ENCODE peak calls at places on chromosomes 13 and 19, in four cellular contexts. T is A549, M is HepG2, S is H1. Y is an unnamed sample.

GRCh38 chr13:111201304-111201940 is 86.3 kb downstream of the ARHGEF7 start:
- DNase-seq in T (no peak), M (no peak), S (no peak), Y (no peak)

GRCh38 chr19:47610546-47610894 is 1.6 kb downstream of the BICRA start:
- DNase-seq in T (no peak), M (no peak), S (no peak), Y (no peak)

GRCh38 chr13:98142427-98143156 is at the start of gene FARP1:
- DNase-seq in T (peak), M (peak), S (peak), Y (peak)

GRCh38 chr19:35154535-35155406 is at the start of gene FXYD5:
- DNase-seq in T (peak), M (no peak), S (peak), Y (peak)

GRCh38 chr13:88196106-88196505 is 524.9 kb downstream of the SLITRK5 start:
- DNase-seq in T (no peak), M (no peak), S (no peak), Y (no peak)

GRCh38 chr19:30881986-30882385 is 467.2 kb downstream of the TSHZ3 start:
- DNase-seq in T (no peak), M (no peak), S (no peak), Y (no peak)

GRCh38 chr13:47148543-47148942 is 251.7 kb upstream of the HTR2A start:
- DNase-seq in T (no peak), M (no peak), S (no peak), Y (no peak)

GRCh38 chr13:32905063-32905863 is 111.0 kb upstream of the KL start:
- DNase-seq in T (no peak), M (no peak), S (no peak), Y (no peak)

GRCh38 chr19:41321204-41321599 is 11.2 kb downstream of the CCDC97 start:
- DNase-seq in T (no peak), M (no peak), S (no peak), Y (no peak)

GRCh38 chr13:99652901-99653300 is 151.6 kb downstream of the TM9SF2 start:
- DNase-seq in T (no peak), M (no peak), S (no peak), Y (no peak)

GRCh38 chr13:91904597-91904996 is 506.2 kb downstream of the GPC5 start:
- DNase-seq in T (no peak), M (no peak), S (no peak), Y (no peak)

GRCh38 chr19:1259873-1260748 is 9.0 kb upstream of the CIRBP start:
- DNase-seq in T (no peak), M (no peak), S (no peak), Y (no peak)

GRCh38 chr13:50893211-50893852 is 16.3 kb upstream of the RNASEH2B start:
- DNase-seq in T (no peak), M (no peak), S (no peak), Y (no peak)

GRCh38 chr19:48363500-48363809 is 285 bp downstream of the TMEM143 start:
- DNase-seq in T (no peak), M (no peak), S (no peak), Y (no peak)

GRCh38 chr19:7657047-7657779 is 11.6 kb upstream of the RETN start:
- DNase-seq in T (no peak), M (no peak), S (no peak), Y (no peak)

GRCh38 chr13:33274264-33274663 is 11.3 kb downstream of the STARD13 start:
- DNase-seq in T (no peak), M (no peak), S (no peak), Y (no peak)

GRCh38 chr13:66483712-66484111 is 746.4 kb downstream of the PCDH9 start:
- DNase-seq in T (no peak), M (peak), S (no peak), Y (no peak)

GRCh38 chr13:112726018-112726767 is 36.4 kb downstream of the ATP11A start:
- DNase-seq in T (no peak), M (no peak), S (no peak), Y (no peak)

GRCh38 chr13:98202026-98202425 is 25.0 kb upstream of the RNF113B start:
- DNase-seq in T (no peak), M (peak), S (no peak), Y (no peak)

GRCh38 chr19:7830823-7831222 is 805 bp downstream of the EVI5L start:
- DNase-seq in T (no peak), M (no peak), S (no peak), Y (no peak)

GRCh38 chr13:33004454-33004853 is 11.8 kb upstream of the KL start:
- DNase-seq in T (no peak), M (no peak), S (no peak), Y (no peak)

GRCh38 chr13:19759669-19760068 is 23.1 kb downstream of the PSPC1 start:
- DNase-seq in T (no peak), M (no peak), S (no peak), Y (no peak)

GRCh38 chr13:26370495-26370990 is 116.6 kb downstream of the CDK8 start:
- DNase-seq in T (no peak), M (no peak), S (no peak), Y (no peak)

GRCh38 chr19:47416667-47417033 is 2.7 kb downstream of the MEIS3 start:
- DNase-seq in T (no peak), M (no peak), S (no peak), Y (no peak)

GRCh38 chr13:111177803-111178389 is 62.8 kb downstream of the ARHGEF7 start:
- DNase-seq in T (no peak), M (no peak), S (no peak), Y (no peak)

GRCh38 chr19:1102407-1103106 is 1.2 kb upstream of the GPX4 start:
- DNase-seq in T (no peak), M (peak), S (no peak), Y (no peak)

GRCh38 chr13:47188802-47189201 is 291.9 kb upstream of the HTR2A start:
- DNase-seq in T (no peak), M (no peak), S (no peak), Y (no peak)

GRCh38 chr13:49953560-49953959 is 17.4 kb upstream of the SPRYD7 start:
- DNase-seq in T (no peak), M (no peak), S (no peak), Y (no peak)

GRCh38 chr13:27261376-27261775 is 9.3 kb upstream of the RASL11A start:
- DNase-seq in T (no peak), M (no peak), S (no peak), Y (no peak)

GRCh38 chr13:78121459-78122348 is 203.1 kb upstream of the EDNRB start:
- DNase-seq in T (peak), M (peak), S (peak), Y (peak)

GRCh38 chr19:14015454-14016035 is 9.4 kb upstream of the RFX1 start:
- DNase-seq in T (no peak), M (peak), S (no peak), Y (peak)

GRCh38 chr13:50909605-50910482 is at the start of gene RNASEH2B:
- DNase-seq in T (peak), M (peak), S (peak), Y (peak)

GRCh38 chr19:47190167-47190727 is 40.8 kb downstream of the BBC3 start:
- DNase-seq in T (peak), M (peak), S (no peak), Y (peak)

GRCh38 chr19:54297759-54298305 is 15.1 kb downstream of the LILRA5 start:
- DNase-seq in T (no peak), M (no peak), S (no peak), Y (peak)

GRCh38 chr13:20729633-20730585 is 26.4 kb downstream of the IL17D start:
- DNase-seq in T (no peak), M (no peak), S (no peak), Y (no peak)

GRCh38 chr13:65154661-65155447 is 2075.3 kb downstream of the PCDH9 start:
- DNase-seq in T (no peak), M (no peak), S (no peak), Y (no peak)
- TF ChIP-seq PHF8 in T (no peak), M (no peak), S (no peak), Y (no peak)

GRCh38 chr19:12789904-12790619 is 1.2 kb upstream of the JUNB start:
- DNase-seq in T (peak), M (peak), S (peak), Y (peak)
- TF ChIP-seq PHF8 in T (no peak), M (peak), S (peak), Y (no peak)

GRCh38 chr19:4533334-4533733 is 1.7 kb downstream of the PLIN5 start:
- DNase-seq in T (no peak), M (no peak), S (no peak), Y (no peak)
- TF ChIP-seq PHF8 in T (no peak), M (no peak), S (no peak), Y (no peak)

GRCh38 chr13:28568286-28568685 is 73.4 kb upstream of the FLT1 start:
- DNase-seq in T (no peak), M (no peak), S (no peak), Y (peak)
- TF ChIP-seq PHF8 in T (no peak), M (no peak), S (no peak), Y (no peak)

DNA sequence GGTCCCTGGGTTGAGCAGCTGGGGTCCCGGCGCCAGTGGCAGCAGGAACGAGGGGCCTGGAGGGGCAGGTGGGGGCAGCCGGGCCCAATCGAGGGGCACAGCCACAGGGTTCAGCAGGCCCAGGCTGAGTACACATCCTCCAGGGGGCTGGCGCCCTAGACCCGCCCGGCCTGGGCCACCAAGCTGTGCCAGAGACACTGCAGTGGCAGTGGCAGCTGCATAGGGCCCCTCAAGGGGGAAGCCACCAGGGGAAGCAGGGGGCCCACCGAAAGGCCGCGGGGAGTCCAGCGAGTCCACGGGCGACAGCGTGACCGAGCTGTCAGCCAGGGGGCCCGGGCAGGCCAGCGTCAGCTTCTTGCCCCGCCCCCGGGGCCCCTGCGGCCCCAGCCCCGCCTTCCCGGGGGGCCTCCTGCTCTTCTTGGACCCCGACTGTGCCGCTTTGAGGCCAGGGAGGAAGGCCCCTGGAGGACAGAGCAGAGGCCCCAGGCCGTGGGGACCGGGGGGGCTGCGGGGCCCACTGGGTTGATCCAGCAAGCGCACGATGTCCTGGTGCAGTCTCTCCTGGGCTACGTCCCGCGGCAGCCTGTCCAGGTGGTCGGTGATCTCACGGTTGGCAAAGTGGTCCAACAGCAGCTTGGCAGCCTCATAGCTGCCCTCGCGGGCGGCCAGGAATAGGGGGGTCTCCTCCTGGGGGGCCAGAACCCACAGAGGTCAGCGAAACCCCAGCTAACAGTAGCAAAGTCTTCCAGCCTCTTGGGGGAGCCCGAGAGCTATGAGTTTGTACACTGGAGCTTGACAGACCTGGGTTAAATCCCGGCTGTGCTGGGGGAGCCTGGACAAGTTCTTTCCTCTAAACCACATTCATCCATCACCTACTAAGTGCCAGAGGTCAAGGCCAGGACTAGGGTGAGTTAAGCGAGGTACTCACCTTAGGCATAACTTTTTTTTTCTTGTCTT is 39.5 kb downstream of the NOTCH3 start:
- DNase-seq in T (peak), M (peak), S (no peak), Y (peak)
- TF ChIP-seq PHF8 in T (no peak), M (no peak), S (no peak), Y (no peak)